ENCODE peak calls at places on chromosomes 16 and 17, in eight cellular contexts. I, B, O, E, D, W, V and C are unnamed samples.

GRCh38 chr17:35536664-35537160 is 766 bp downstream of the SLFN12L start:
- DNase-seq in I (no peak), B (no peak), O (no peak), E (no peak), D (no peak), W (no peak), V (no peak), C (no peak)

GRCh38 chr16:1291576-1291974 is 17.9 kb upstream of the UBE2I start:
- DNase-seq in I (no peak), B (no peak), O (no peak), E (no peak), D (peak), W (no peak), V (no peak), C (no peak)

GRCh38 chr16:49596119-49596518 is 222.5 kb downstream of the C16orf78 start:
- DNase-seq in I (no peak), B (no peak), O (no peak), E (no peak), D (no peak), W (no peak), V (no peak), C (no peak)

GRCh38 chr16:23174622-23175021 is 7.9 kb upstream of the SCNN1G start:
- DNase-seq in I (no peak), B (no peak), O (no peak), E (no peak), D (peak), W (no peak), V (no peak), C (no peak)

GRCh38 chr17:77403854-77404253 is 263.1 kb downstream of the SEC14L1 start:
- DNase-seq in I (no peak), B (no peak), O (no peak), E (no peak), D (no peak), W (no peak), V (no peak), C (no peak)

GRCh38 chr17:2214047-2214717 is 89.4 kb downstream of the SMG6 start:
- DNase-seq in I (no peak), B (no peak), O (no peak), E (peak), D (peak), W (no peak), V (no peak), C (no peak)

GRCh38 chr17:75983501-75984181 is 4.6 kb downstream of the TEN1 start:
- DNase-seq in I (no peak), B (no peak), O (no peak), E (no peak), D (no peak), W (no peak), V (no peak), C (no peak)

GRCh38 chr17:55237268-55237667 is 27.5 kb upstream of the HLF start:
- DNase-seq in I (no peak), B (no peak), O (no peak), E (no peak), D (no peak), W (no peak), V (no peak), C (no peak)

GRCh38 chr17:28570716-28571254 is 539 bp downstream of the PIGS start:
- DNase-seq in I (peak), B (peak), O (peak), E (no peak), D (peak), W (no peak), V (peak), C (peak)

GRCh38 chr16:79483336-79483735 is 117.2 kb downstream of the MAF start:
- DNase-seq in I (no peak), B (no peak), O (no peak), E (no peak), D (no peak), W (no peak), V (no peak), C (no peak)

GRCh38 chr17:14307560-14308024 is 6.7 kb downstream of the HS3ST3B1 start:
- DNase-seq in I (no peak), B (no peak), O (no peak), E (no peak), D (no peak), W (no peak), V (no peak), C (no peak)

GRCh38 chr17:72182256-72182890 is 61.6 kb downstream of the SOX9 start:
- DNase-seq in I (no peak), B (no peak), O (no peak), E (no peak), D (no peak), W (no peak), V (peak), C (no peak)